ENCODE peak calls at places on chromosome 7, in seven cellular contexts. I is psoas muscle, H is cardiac fibroblast, K is spleen, B is lower leg skin, F is cardiac muscle cell, G is astrocyte of the cerebellum. X is an unnamed sample.

GRCh38 chr7:30070052-30070451 is 41.8 kb downstream of the PLEKHA8 start:
- DNase-seq in I (no peak), H (no peak), K (no peak), B (no peak), F (no peak), G (no peak), X (no peak)

GRCh38 chr7:93211228-93211818 is 14.9 kb downstream of the HEPACAM2 start:
- DNase-seq in I (no peak), H (no peak), K (no peak), B (no peak), F (no peak), G (no peak), X (no peak)

GRCh38 chr7:146172112-146172511 is 55.5 kb downstream of the CNTNAP2 start:
- DNase-seq in I (no peak), H (peak), K (no peak), B (no peak), F (peak), G (no peak), X (no peak)

GRCh38 chr7:150949564-150949963 is 28.6 kb downstream of the KCNH2 start:
- DNase-seq in I (peak), H (no peak), K (peak), B (no peak), F (no peak), G (no peak), X (no peak)

GRCh38 chr7:104980969-104981670 is 32.9 kb upstream of the KMT2E start:
- DNase-seq in I (no peak), H (peak), K (no peak), B (no peak), F (peak), G (no peak), X (no peak)

GRCh38 chr7:120996333-120996982 is 7.9 kb downstream of the CPED1 start:
- DNase-seq in I (no peak), H (peak), K (no peak), B (peak), F (peak), G (peak), X (peak)

GRCh38 chr7:135385209-135385608 is 124.7 kb downstream of the CNOT4 start:
- DNase-seq in I (peak), H (peak), K (no peak), B (no peak), F (peak), G (no peak), X (no peak)

GRCh38 chr7:108461855-108462254 is 5.6 kb upstream of the NRCAM start:
- DNase-seq in I (no peak), H (peak), K (no peak), B (no peak), F (peak), G (no peak), X (no peak)

GRCh38 chr7:110521357-110521756 is 569.6 kb upstream of the LRRN3 start:
- DNase-seq in I (no peak), H (no peak), K (no peak), B (no peak), F (no peak), G (no peak), X (no peak)

GRCh38 chr7:41466760-41467384 is 236.0 kb downstream of the INHBA start:
- DNase-seq in I (no peak), H (no peak), K (no peak), B (no peak), F (no peak), G (peak), X (no peak)

DNA sequence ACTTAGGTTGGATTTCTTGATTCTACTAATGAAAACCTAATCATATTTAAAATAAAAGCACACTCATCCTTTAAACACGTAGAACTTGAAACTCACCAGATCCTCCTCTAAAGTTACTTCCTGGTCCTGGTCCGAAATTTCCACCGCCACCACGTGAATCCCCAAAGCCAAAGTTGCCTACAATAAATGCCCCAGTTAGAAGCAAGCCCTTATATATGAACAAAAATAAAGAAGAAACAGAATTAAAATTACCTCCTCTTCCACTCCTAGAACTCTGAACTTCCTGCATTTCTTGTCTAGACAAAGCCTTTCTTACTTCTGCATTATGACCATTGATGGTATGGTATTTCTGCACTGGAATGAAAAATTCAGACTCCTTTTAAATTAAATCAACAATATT is 4.2 kb downstream of the HNRNPA2B1 start:
- DNase-seq in I (no peak), H (no peak), K (no peak), B (no peak), F (no peak), G (no peak), X (no peak)
- H3K4me3 ChIP-seq in I (peak), H (no peak), K (peak), B (no peak), F (no peak), G (no peak), X (peak)

GRCh38 chr7:1593904-1594421 is 24.1 kb upstream of the PSMG3 start:
- DNase-seq in I (no peak), H (no peak), K (no peak), B (no peak), F (no peak), G (no peak), X (no peak)

GRCh38 chr7:1592299-1592842 is 22.5 kb upstream of the PSMG3 start:
- DNase-seq in I (no peak), H (no peak), K (no peak), B (no peak), F (no peak), G (no peak), X (no peak)

GRCh38 chr7:1595027-1595426 is 25.2 kb upstream of the PSMG3 start:
- DNase-seq in I (no peak), H (no peak), K (no peak), B (no peak), F (no peak), G (no peak), X (no peak)

GRCh38 chr7:1591876-1592275 is 22.0 kb upstream of the PSMG3 start:
- DNase-seq in I (no peak), H (no peak), K (no peak), B (no peak), F (no peak), G (no peak), X (no peak)

DNA sequence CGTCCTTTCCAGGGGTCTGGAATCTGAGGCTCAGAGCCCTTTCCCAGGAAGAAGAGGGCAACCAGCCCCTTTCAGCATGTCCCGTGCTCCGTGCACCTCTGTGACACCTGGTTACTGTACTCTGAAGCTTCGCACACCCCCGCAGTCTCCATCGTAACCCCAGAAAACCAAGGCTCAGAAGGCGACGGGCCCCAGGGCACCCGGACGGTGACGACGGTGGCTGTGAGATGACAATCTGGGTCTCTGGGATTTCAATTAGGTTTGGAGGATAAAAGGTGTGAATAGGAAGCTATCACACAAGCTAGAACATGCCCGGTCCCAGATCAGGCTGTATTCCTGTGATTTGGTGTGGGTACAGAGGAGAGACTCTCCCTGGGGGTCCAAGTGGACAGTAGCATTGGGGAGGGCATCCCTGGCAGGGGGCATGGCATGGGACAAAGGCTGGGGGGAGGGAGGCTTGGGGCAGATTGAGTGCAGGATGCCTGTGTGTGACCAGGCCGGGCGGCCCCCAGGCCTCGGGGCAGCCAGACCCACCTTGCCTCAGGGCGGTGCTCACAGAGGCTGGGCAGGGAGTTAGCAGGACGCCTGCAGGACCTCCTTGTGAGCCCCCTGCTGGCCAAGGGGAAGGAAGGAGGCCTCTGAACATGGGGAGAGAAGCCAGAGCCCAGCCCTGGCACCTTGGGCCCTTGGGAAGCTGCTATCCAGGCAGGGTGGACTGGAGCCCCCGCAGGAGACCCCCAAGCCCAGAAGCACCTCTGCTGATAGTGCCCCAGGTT is 23.4 kb upstream of the PSMG3 start:
- DNase-seq in I (no peak), H (peak), K (no peak), B (no peak), F (peak), G (no peak), X (no peak)
- TF ChIP-seq CTCF in I (no peak), H (peak), K (peak), B (no peak), F (peak), G (no peak), X (peak)

DNA sequence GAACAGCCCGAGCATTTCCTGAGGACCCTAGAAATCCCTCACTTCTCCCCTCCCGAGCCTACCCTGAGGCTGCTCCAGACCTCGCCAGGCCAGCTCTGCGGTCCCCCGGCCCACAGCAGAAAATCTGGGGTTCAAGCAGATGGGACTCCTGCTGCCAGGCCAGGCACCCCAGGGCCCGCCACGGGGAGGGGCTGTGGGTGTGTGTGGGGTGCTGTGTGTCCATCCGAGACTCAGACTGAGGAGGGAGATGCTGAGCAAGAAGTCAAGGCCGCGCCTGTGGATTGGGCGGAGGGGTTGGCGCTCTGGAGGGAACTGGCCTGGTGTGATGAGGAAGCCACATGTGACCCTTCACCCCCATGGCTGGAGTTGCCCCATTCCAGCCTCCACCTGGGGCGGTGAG is 51.1 kb downstream of the YKT6 start:
- DNase-seq in I (no peak), H (no peak), K (no peak), B (no peak), F (no peak), G (no peak), X (no peak)
- H3K4me3 ChIP-seq in I (no peak), H (no peak), K (no peak), B (no peak), F (no peak), G (no peak), X (no peak)

DNA sequence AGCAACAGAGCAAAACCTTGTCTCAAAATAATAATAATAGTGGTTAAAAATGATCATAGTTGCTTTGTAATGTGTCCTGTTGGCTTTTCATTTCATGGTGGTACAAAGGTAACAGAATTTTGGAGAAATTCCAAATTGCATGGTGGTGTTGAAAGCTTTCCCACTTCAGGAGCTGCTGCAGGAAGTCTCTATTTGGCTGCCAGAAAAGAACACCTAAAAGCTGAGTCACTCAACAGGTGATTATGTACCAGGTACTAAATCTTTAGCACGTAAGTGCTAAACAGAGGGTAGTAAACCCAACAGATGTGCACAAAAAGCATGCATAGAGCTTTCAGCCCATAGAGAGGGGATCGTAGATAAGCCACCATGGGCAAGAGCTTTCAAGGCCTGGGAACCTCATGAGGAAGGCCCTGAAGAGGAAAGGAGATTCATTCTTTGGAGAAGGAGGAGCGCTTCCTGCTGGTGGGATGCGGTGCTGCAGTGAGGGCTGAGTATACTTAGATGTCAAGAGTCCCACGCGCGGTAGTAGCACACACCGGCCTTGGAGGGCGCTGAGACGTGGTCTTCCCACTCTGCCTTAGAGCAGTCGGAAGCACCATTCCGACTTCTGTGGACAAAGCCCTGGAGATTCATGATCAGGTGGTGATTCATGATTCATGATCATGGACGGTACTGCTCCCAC is 118.7 kb downstream of the RALA start:
- DNase-seq in I (no peak), H (peak), K (no peak), B (no peak), F (peak), G (no peak), X (no peak)
- TF ChIP-seq CTCF in I (peak), H (peak), K (peak), B (no peak), F (peak), G (peak), X (peak)

DNA sequence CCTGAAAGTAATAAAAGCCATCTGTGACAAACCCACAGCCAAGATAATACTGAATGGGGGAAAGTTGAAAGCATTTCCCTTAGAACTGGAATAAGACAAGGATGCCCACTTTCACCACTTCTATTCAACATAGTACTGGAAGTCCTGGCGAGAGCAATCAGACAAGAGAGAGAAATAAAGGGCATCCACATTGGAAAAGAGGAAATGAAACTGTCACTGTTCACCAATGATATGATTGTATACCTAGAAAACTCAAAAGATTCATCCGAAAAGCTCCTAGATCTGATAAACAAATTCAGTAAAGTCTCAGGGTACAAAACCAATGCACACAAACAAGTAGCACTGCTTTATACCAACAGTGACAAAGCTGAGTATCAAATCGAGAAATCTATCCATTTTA is 581.7 kb upstream of the TEX47 start:
- DNase-seq in I (no peak), H (no peak), K (no peak), B (no peak), F (no peak), G (no peak), X (no peak)
- H3K4me3 ChIP-seq in I (no peak), H (no peak), K (no peak), B (no peak), F (no peak), G (no peak), X (no peak)

GRCh38 chr7:3888096-3888495 is 587.0 kb downstream of the SDK1 start:
- DNase-seq in I (peak), H (peak), K (no peak), B (peak), F (no peak), G (peak), X (no peak)
- TF ChIP-seq CTCF in I (no peak), H (no peak), K (no peak), B (no peak), F (no peak), G (no peak), X (no peak)

GRCh38 chr7:127582361-127582760 is 3.0 kb downstream of the GCC1 start:
- DNase-seq in I (peak), H (peak), K (no peak), B (no peak), F (peak), G (peak), X (no peak)
- H3K4me3 ChIP-seq in I (peak), H (no peak), K (no peak), B (no peak), F (no peak), G (no peak), X (no peak)

X was measured in HFF-Myc.